ENCODE peak calls at places on chromosomes 3 and 15, in four cellular contexts. One of them, this sample, is unnamed.

GRCh38 chr3:99505646-99506269 is 132.6 kb upstream of the COL8A1 start:
- DNase-seq in iPS-NIHi11: no peak
- DNase-seq in HEK293T: no peak
- DNase-seq in activated CD4-positive, alpha-beta T cell treated with anti-CD3 and anti-CD28 coated beads for 1 hour: no peak
- DNase-seq in this sample: no peak

GRCh38 chr3:137205394-137206060 is 247.7 kb downstream of the IL20RB start:
- DNase-seq in activated CD4-positive, alpha-beta T cell treated with anti-CD3 and anti-CD28 coated beads for 1 hour: no peak
- DNase-seq in HEK293T: no peak
- DNase-seq in iPS-NIHi11: no peak
- DNase-seq in this sample: no peak

GRCh38 chr3:22089284-22089683 is 338.3 kb upstream of the ZNF385D start:
- DNase-seq in HEK293T: peak; percentile 19
- DNase-seq in activated CD4-positive, alpha-beta T cell treated with anti-CD3 and anti-CD28 coated beads for 1 hour: no peak
- DNase-seq in iPS-NIHi11: peak; percentile 38
- DNase-seq in this sample: no peak

GRCh38 chr3:160661660-160662059 is 15.3 kb upstream of the ARL14 start:
- DNase-seq in iPS-NIHi11: no peak
- DNase-seq in activated CD4-positive, alpha-beta T cell treated with anti-CD3 and anti-CD28 coated beads for 1 hour: no peak
- DNase-seq in HEK293T: no peak
- DNase-seq in this sample: no peak

GRCh38 chr3:105747056-105747455 is 121.8 kb downstream of the CBLB start:
- DNase-seq in activated CD4-positive, alpha-beta T cell treated with anti-CD3 and anti-CD28 coated beads for 1 hour: no peak
- DNase-seq in HEK293T: no peak
- DNase-seq in iPS-NIHi11: no peak
- DNase-seq in this sample: no peak

GRCh38 chr3:186241910-186242821 is 119.9 kb downstream of the DGKG start:
- DNase-seq in activated CD4-positive, alpha-beta T cell treated with anti-CD3 and anti-CD28 coated beads for 1 hour: no peak
- DNase-seq in HEK293T: peak; percentile 43
- DNase-seq in iPS-NIHi11: peak; percentile 80
- DNase-seq in this sample: peak; percentile 76

GRCh38 chr15:43412096-43412495 is 41.2 kb downstream of the TUBGCP4 start:
- DNase-seq in iPS-NIHi11: no peak
- DNase-seq in activated CD4-positive, alpha-beta T cell treated with anti-CD3 and anti-CD28 coated beads for 1 hour: no peak
- DNase-seq in HEK293T: no peak
- DNase-seq in this sample: no peak

GRCh38 chr3:153372326-153372725 is 210.3 kb downstream of the RAP2B start:
- DNase-seq in HEK293T: no peak
- DNase-seq in activated CD4-positive, alpha-beta T cell treated with anti-CD3 and anti-CD28 coated beads for 1 hour: no peak
- DNase-seq in iPS-NIHi11: no peak
- DNase-seq in this sample: no peak

GRCh38 chr15:91919014-91919534 is 65.6 kb downstream of the SLCO3A1 start:
- DNase-seq in iPS-NIHi11: no peak
- DNase-seq in activated CD4-positive, alpha-beta T cell treated with anti-CD3 and anti-CD28 coated beads for 1 hour: no peak
- DNase-seq in HEK293T: no peak
- DNase-seq in this sample: no peak

GRCh38 chr3:50155891-50156290 is 767 bp downstream of the SEMA3F start:
- DNase-seq in iPS-NIHi11: no peak
- DNase-seq in activated CD4-positive, alpha-beta T cell treated with anti-CD3 and anti-CD28 coated beads for 1 hour: no peak
- DNase-seq in HEK293T: no peak
- DNase-seq in this sample: no peak

GRCh38 chr15:90394702-90395442 is 6.8 kb downstream of the IQGAP1 start:
- DNase-seq in activated CD4-positive, alpha-beta T cell treated with anti-CD3 and anti-CD28 coated beads for 1 hour: no peak
- DNase-seq in iPS-NIHi11: no peak
- DNase-seq in HEK293T: no peak
- DNase-seq in this sample: no peak

GRCh38 chr3:88632226-88632625 is 475.2 kb upstream of the EPHA3 start:
- DNase-seq in iPS-NIHi11: no peak
- DNase-seq in HEK293T: no peak
- DNase-seq in activated CD4-positive, alpha-beta T cell treated with anti-CD3 and anti-CD28 coated beads for 1 hour: no peak
- DNase-seq in this sample: no peak

GRCh38 chr3:52483081-52483480 is 12.1 kb upstream of the STAB1 start:
- DNase-seq in iPS-NIHi11: no peak
- DNase-seq in activated CD4-positive, alpha-beta T cell treated with anti-CD3 and anti-CD28 coated beads for 1 hour: no peak
- DNase-seq in HEK293T: no peak
- DNase-seq in this sample: no peak

GRCh38 chr3:123635220-123635619 is 50.4 kb upstream of the HACD2 start:
- DNase-seq in HEK293T: no peak
- DNase-seq in activated CD4-positive, alpha-beta T cell treated with anti-CD3 and anti-CD28 coated beads for 1 hour: no peak
- DNase-seq in iPS-NIHi11: no peak
- DNase-seq in this sample: no peak

GRCh38 chr3:29686889-29687592 is 406.2 kb downstream of the RBMS3 start:
- DNase-seq in iPS-NIHi11: no peak
- DNase-seq in HEK293T: no peak
- DNase-seq in activated CD4-positive, alpha-beta T cell treated with anti-CD3 and anti-CD28 coated beads for 1 hour: no peak
- DNase-seq in this sample: no peak

This sample was measured in stomach.